ENCODE peak calls at places on chromosome 5, in ten cellular contexts. E is fibroblast of lung, M is aorta, B is esophagus squamous epithelium, F is prostate gland, J is neuronal stem cell, A is upper lobe of right lung, O is IMR-90, T is GM23338, L is Caco-2. K is an unnamed sample. For H3K4me1, the result is how much of the 10 kb centered on the place peaks cover.

GRCh38 chr5:80242849-80243248 is 13.0 kb downstream of the SERINC5 start:
- DNase-seq in A (no peak), O (no peak), M (no peak), E (no peak), B (no peak), T (no peak), F (no peak), J (no peak), L (no peak), K (no peak)

GRCh38 chr5:181217805-181218065 is 5.3 kb upstream of the TRIM41 start:
- DNase-seq in A (no peak), M (no peak), E (no peak), T (no peak), L (peak), F (no peak), J (no peak), B (no peak), O (no peak), K (peak)

GRCh38 chr5:73186976-73187375 is 14.0 kb downstream of the TMEM174 start:
- DNase-seq in O (peak), L (no peak), J (no peak), E (no peak), F (no peak), A (no peak), M (no peak), B (no peak), T (no peak), K (no peak)

GRCh38 chr5:81948349-81948748 is 23.5 kb upstream of the ATG10 start:
- DNase-seq in M (no peak), E (peak), A (no peak), B (no peak), F (no peak), O (peak), J (no peak), L (no peak), T (no peak), K (no peak)

GRCh38 chr5:74122175-74122574 is 496.2 kb downstream of the ARHGEF28 start:
- DNase-seq in M (no peak), J (no peak), T (no peak), F (no peak), B (no peak), O (no peak), A (no peak), E (no peak), L (no peak), K (no peak)

GRCh38 chr5:142977363-142978051 is 207.3 kb downstream of the ARHGAP26 start:
- DNase-seq in O (peak), E (peak), A (no peak), F (no peak), T (no peak), J (no peak), B (no peak), M (no peak), L (no peak), K (no peak)

GRCh38 chr5:69295088-69295754 is 37.4 kb downstream of the CCDC125 start:
- DNase-seq in E (peak), F (no peak), O (peak), L (no peak), T (peak), J (no peak), M (no peak), B (no peak), A (no peak), K (no peak)

GRCh38 chr5:75018805-75019587 is 33.4 kb downstream of the GCNT4 start:
- DNase-seq in O (no peak), J (no peak), F (no peak), A (no peak), M (no peak), E (no peak), T (no peak), L (no peak), B (no peak), K (no peak)

GRCh38 chr5:98517559-98517958 is 255.9 kb upstream of the RGMB start:
- DNase-seq in J (no peak), T (no peak), M (no peak), O (no peak), L (no peak), F (no peak), A (no peak), E (no peak), B (no peak), K (peak)

DNA sequence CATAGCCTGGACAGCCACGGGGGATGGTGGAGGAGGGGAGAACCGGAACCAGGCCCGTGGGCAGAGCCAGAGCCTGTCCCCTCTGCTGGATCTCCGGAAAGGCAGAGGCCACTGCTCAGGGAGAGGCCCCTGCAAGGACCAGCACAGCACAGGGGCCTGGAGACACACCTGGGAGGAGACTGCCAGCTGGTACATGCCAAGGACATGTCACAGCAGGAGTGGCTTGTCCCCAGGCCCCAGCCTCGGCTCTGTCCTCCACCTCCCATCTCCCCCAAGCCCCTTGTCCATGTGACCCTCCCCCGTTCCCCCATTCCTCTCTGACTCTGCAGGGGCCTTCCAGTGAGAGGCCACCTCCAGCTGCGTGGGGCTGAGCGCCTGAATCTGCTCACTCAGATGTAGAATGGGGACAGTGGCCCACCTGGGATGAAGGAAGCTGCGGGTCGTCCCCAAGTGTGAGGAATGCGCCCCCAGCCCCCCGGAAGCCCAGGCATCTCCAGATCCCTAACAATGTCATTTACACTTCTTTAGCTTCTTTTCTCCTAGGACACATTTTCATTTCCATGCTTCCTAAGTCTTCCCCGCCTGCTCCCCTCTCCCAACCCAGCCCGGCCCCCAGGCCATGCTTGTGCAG is 349.6 kb upstream of the IRX2 start:
- DNase-seq in B (no peak), M (no peak), O (no peak), E (no peak), T (peak), A (no peak), F (no peak), J (no peak), L (no peak), K (no peak)
- H3K4me1 ChIP-seq in B (under half), M (under half), O (under half), E (under half), T (half or more), A (under half), F (under half), J (under half), L (under half), K (under half)

GRCh38 chr5:1882337-1883119 is at the start of gene IRX4:
- DNase-seq in L (no peak), A (no peak), O (peak), M (peak), B (no peak), T (peak), F (peak), E (peak), J (no peak), K (no peak)

GRCh38 chr5:1883120-1883924 is 597 bp upstream of the IRX4 start:
- DNase-seq in O (no peak), J (no peak), F (no peak), T (peak), A (no peak), B (no peak), L (no peak), M (peak), E (no peak), K (no peak)

GRCh38 chr5:1880377-1881272 is 2.1 kb downstream of the IRX4 start:
- DNase-seq in O (no peak), B (no peak), E (no peak), A (no peak), M (no peak), J (no peak), T (peak), F (no peak), L (no peak), K (peak)

GRCh38 chr5:1881273-1881586 is 1.5 kb downstream of the IRX4 start:
- DNase-seq in E (no peak), A (no peak), B (no peak), O (no peak), J (no peak), L (no peak), M (no peak), F (no peak), T (no peak), K (no peak)

GRCh38 chr5:1881731-1882336 is 891 bp downstream of the IRX4 start:
- DNase-seq in J (no peak), O (no peak), F (no peak), B (no peak), T (peak), L (no peak), E (no peak), A (no peak), M (no peak), K (no peak)
- H3K4me3 ChIP-seq in J (peak), O (no peak), F (peak), B (peak), T (peak), L (no peak), E (no peak), A (no peak), M (no peak), K (no peak)

GRCh38 chr5:134568761-134569725 is 43.6 kb downstream of the JADE2 start:
- DNase-seq in F (peak), L (no peak), T (no peak), B (no peak), A (peak), J (no peak), M (peak), E (peak), O (peak), K (peak)
- H3K4me1 ChIP-seq in F (under half), L (under half), T (under half), B (half or more), A (under half), J (under half), M (under half), E (under half), O (under half), K (under half)

GRCh38 chr5:118793091-118793490 is 195.3 kb downstream of the DTWD2 start:
- DNase-seq in J (no peak), L (no peak), E (no peak), T (no peak), M (no peak), O (no peak), F (no peak), A (no peak), B (no peak), K (no peak)

GRCh38 chr5:118794281-118794680 is 194.1 kb downstream of the DTWD2 start:
- DNase-seq in B (no peak), T (no peak), L (no peak), O (no peak), M (no peak), A (no peak), J (no peak), E (no peak), F (no peak), K (no peak)

GRCh38 chr5:118793652-118794051 is 194.7 kb downstream of the DTWD2 start:
- DNase-seq in B (no peak), O (no peak), M (no peak), F (no peak), L (no peak), E (no peak), T (no peak), J (no peak), A (no peak), K (no peak)

GRCh38 chr5:118788351-118788750 is 200.0 kb downstream of the DTWD2 start:
- DNase-seq in B (no peak), J (no peak), O (no peak), M (no peak), F (no peak), A (no peak), T (no peak), E (no peak), L (no peak), K (no peak)

DNA sequence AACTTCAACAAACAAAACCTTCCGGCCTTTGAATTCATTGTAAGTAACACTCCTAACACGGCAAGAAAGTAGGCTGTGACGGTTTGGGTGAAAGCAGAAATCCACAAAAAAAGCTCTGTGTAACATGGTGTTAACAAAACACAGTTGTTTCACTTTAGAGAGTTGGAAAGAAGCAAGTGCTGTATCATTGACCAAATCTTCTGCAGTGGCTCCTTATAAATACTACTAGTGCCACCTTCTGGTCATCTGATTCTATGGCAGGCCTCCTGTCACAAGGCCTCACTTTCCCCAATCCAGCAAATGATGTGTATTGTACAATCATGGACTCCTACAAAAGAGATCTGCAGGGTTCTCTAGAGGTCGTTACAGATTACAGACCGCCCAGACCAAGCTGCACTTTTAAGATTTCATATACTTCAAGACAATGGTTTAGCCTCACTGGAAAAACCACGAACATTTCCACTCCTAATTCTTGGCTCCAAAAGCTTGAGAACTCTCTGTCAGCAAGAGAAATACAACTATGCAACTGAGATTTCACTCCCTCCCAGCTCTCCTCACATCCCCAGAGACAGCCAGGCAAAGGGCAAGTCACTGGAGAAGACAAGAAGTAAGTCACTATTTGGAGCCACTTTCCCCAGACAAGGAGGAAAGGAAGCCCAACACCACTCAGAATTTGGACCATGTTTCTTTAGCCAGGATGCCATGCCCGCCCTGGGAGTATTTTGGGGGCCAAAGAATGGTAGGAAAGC is 196.2 kb downstream of the DTWD2 start:
- DNase-seq in T (peak), J (peak), M (no peak), A (no peak), L (peak), O (peak), B (no peak), E (peak), F (peak), K (no peak)
- H3K4me3 ChIP-seq in T (no peak), J (no peak), M (no peak), A (peak), L (no peak), O (peak), B (no peak), E (peak), F (no peak), K (no peak)

GRCh38 chr5:3542158-3542557 is 53.5 kb upstream of the IRX1 start:
- DNase-seq in B (no peak), O (no peak), J (no peak), T (no peak), F (no peak), L (no peak), M (no peak), A (no peak), E (no peak), K (no peak)
- H3K4me1 ChIP-seq in B (under half), O (under half), J (under half), T (under half), F (under half), L (under half), M (under half), A (under half), E (under half), K (under half)

GRCh38 chr5:34657550-34657921 is 1.4 kb downstream of the RAI14 start:
- DNase-seq in M (peak), A (no peak), O (peak), B (no peak), E (peak), J (no peak), T (peak), L (peak), F (no peak), K (no peak)
- H3K4me3 ChIP-seq in M (peak), A (peak), O (peak), B (peak), E (peak), J (peak), T (peak), L (peak), F (peak), K (no peak)